ENCODE peak calls at places on chromosome 15, in ten cellular contexts. One of them, this sample, is unnamed.

GRCh38 chr15:78243491-78243941 is 9.2 kb upstream of the ACSBG1 start:
- DNase-seq in BE2C: peak; percentile 79
- DNase-seq in lung: no peak
- DNase-seq in NT2/D1: peak; percentile 54
- DNase-seq in upper lobe of right lung: no peak
- DNase-seq in GM23248: peak; percentile 15
- DNase-seq in heart right ventricle: peak; percentile 41
- DNase-seq in neural progenitor cell: peak; percentile 56
- DNase-seq in Caco-2: no peak
- DNase-seq in stomach: peak; percentile 73
- DNase-seq in this sample: no peak

GRCh38 chr15:22735781-22736180 is 50.7 kb upstream of the NIPA1 start:
- DNase-seq in neural progenitor cell: no peak
- DNase-seq in lung: no peak
- DNase-seq in BE2C: no peak
- DNase-seq in GM23248: peak; percentile 37
- DNase-seq in upper lobe of right lung: no peak
- DNase-seq in Caco-2: no peak
- DNase-seq in stomach: no peak
- DNase-seq in NT2/D1: no peak
- DNase-seq in heart right ventricle: no peak
- DNase-seq in this sample: no peak

GRCh38 chr15:96736384-96736783 is 405.9 kb downstream of the NR2F2 start:
- DNase-seq in neural progenitor cell: no peak
- DNase-seq in Caco-2: no peak
- DNase-seq in heart right ventricle: no peak
- DNase-seq in lung: no peak
- DNase-seq in GM23248: no peak
- DNase-seq in NT2/D1: no peak
- DNase-seq in stomach: no peak
- DNase-seq in upper lobe of right lung: no peak
- DNase-seq in BE2C: no peak
- DNase-seq in this sample: no peak

GRCh38 chr15:79431636-79432344 is at the start of gene MINAR1:
- DNase-seq in neural progenitor cell: peak; percentile 75
- DNase-seq in GM23248: peak; percentile 80
- DNase-seq in upper lobe of right lung: no peak
- DNase-seq in BE2C: peak; percentile 80
- DNase-seq in Caco-2: no peak
- DNase-seq in stomach: no peak
- DNase-seq in NT2/D1: no peak
- DNase-seq in heart right ventricle: no peak
- DNase-seq in lung: no peak
- DNase-seq in this sample: no peak

GRCh38 chr15:99492275-99492674 is 73.5 kb upstream of the MEF2A start:
- DNase-seq in stomach: no peak
- DNase-seq in GM23248: no peak
- DNase-seq in lung: no peak
- DNase-seq in Caco-2: no peak
- DNase-seq in neural progenitor cell: no peak
- DNase-seq in NT2/D1: no peak
- DNase-seq in BE2C: no peak
- DNase-seq in heart right ventricle: no peak
- DNase-seq in upper lobe of right lung: no peak
- DNase-seq in this sample: no peak

GRCh38 chr15:61834076-61834697 is 226.1 kb downstream of the VPS13C start:
- DNase-seq in heart right ventricle: peak; percentile 79
- DNase-seq in NT2/D1: peak; percentile 81
- DNase-seq in neural progenitor cell: peak; percentile 88
- DNase-seq in upper lobe of right lung: peak; percentile 87
- DNase-seq in stomach: peak; percentile 87
- DNase-seq in BE2C: peak; percentile 79
- DNase-seq in GM23248: peak; percentile 82
- DNase-seq in Caco-2: peak; percentile 80
- DNase-seq in lung: peak; percentile 82
- DNase-seq in this sample: peak; percentile 88

GRCh38 chr15:39361497-39361896 is 219.4 kb upstream of the THBS1 start:
- DNase-seq in Caco-2: no peak
- DNase-seq in upper lobe of right lung: no peak
- DNase-seq in heart right ventricle: no peak
- DNase-seq in lung: no peak
- DNase-seq in NT2/D1: no peak
- DNase-seq in GM23248: no peak
- DNase-seq in BE2C: no peak
- DNase-seq in stomach: no peak
- DNase-seq in neural progenitor cell: no peak
- DNase-seq in this sample: no peak

GRCh38 chr15:32651229-32651837 is 9.8 kb downstream of the SCG5 start:
- DNase-seq in stomach: peak; percentile 56
- DNase-seq in upper lobe of right lung: no peak
- DNase-seq in BE2C: peak; percentile 70
- DNase-seq in GM23248: peak; percentile 86
- DNase-seq in heart right ventricle: peak; percentile 10
- DNase-seq in lung: peak; percentile 56
- DNase-seq in Caco-2: peak; percentile 72
- DNase-seq in NT2/D1: no peak
- DNase-seq in neural progenitor cell: peak; percentile 74
- DNase-seq in this sample: no peak

GRCh38 chr15:59294961-59295741 is 77.5 kb downstream of the MYO1E start:
- DNase-seq in GM23248: peak; percentile 93
- DNase-seq in NT2/D1: no peak
- DNase-seq in upper lobe of right lung: no peak
- DNase-seq in lung: no peak
- DNase-seq in BE2C: no peak
- DNase-seq in heart right ventricle: peak; percentile 11
- DNase-seq in stomach: no peak
- DNase-seq in neural progenitor cell: no peak
- DNase-seq in Caco-2: no peak
- DNase-seq in this sample: peak; percentile 53

GRCh38 chr15:67307156-67307555 is 52.6 kb downstream of the IQCH start:
- DNase-seq in upper lobe of right lung: no peak
- DNase-seq in NT2/D1: no peak
- DNase-seq in Caco-2: no peak
- DNase-seq in BE2C: no peak
- DNase-seq in lung: no peak
- DNase-seq in heart right ventricle: no peak
- DNase-seq in neural progenitor cell: no peak
- DNase-seq in GM23248: peak; percentile 62
- DNase-seq in stomach: no peak
- DNase-seq in this sample: no peak

GRCh38 chr15:31271224-31271635 is 55.4 kb upstream of the KLF13 start:
- DNase-seq in lung: peak; percentile 27
- DNase-seq in stomach: peak; percentile 14
- DNase-seq in neural progenitor cell: peak; percentile 0
- DNase-seq in Caco-2: no peak
- DNase-seq in NT2/D1: no peak
- DNase-seq in heart right ventricle: peak; percentile 2
- DNase-seq in BE2C: no peak
- DNase-seq in GM23248: no peak
- DNase-seq in upper lobe of right lung: no peak
- DNase-seq in this sample: no peak

GRCh38 chr15:70150405-70150747 is 52.7 kb upstream of the TLE3 start:
- DNase-seq in neural progenitor cell: no peak
- DNase-seq in heart right ventricle: no peak
- DNase-seq in BE2C: no peak
- DNase-seq in NT2/D1: no peak
- DNase-seq in lung: no peak
- DNase-seq in upper lobe of right lung: no peak
- DNase-seq in stomach: no peak
- DNase-seq in GM23248: no peak
- DNase-seq in Caco-2: no peak
- DNase-seq in this sample: no peak

GRCh38 chr15:98800437-98801233 is 152.3 kb downstream of the IGF1R start:
- DNase-seq in lung: peak; percentile 44
- DNase-seq in GM23248: peak; percentile 88
- DNase-seq in BE2C: peak; percentile 46
- DNase-seq in stomach: peak; percentile 48
- DNase-seq in heart right ventricle: peak; percentile 51
- DNase-seq in NT2/D1: peak; percentile 91
- DNase-seq in neural progenitor cell: peak; percentile 76
- DNase-seq in Caco-2: peak; percentile 57
- DNase-seq in upper lobe of right lung: no peak
- DNase-seq in this sample: peak; percentile 58

DNA sequence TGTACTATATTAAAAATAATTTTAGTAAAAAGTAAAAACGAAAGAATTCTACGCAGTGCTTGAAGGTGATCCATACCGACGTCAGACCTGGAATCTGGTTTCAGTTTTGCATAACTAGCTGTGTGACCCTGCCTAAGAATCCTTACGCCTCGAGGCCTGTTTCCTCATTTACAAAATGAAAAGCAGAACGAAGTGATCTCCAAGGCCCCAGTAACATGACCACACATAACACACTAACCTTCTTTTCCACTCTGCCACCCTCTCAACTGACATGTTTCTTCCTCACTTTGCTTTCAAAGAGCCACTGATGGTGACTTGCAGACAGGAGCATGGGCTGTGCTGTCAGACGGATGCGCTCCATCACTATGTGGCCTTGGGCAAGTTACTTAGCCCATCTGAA is 4.8 kb downstream of the MESD start:
- DNase-seq in upper lobe of right lung: no peak
- DNase-seq in stomach: no peak
- DNase-seq in NT2/D1: no peak
- DNase-seq in BE2C: no peak
- DNase-seq in heart right ventricle: no peak
- DNase-seq in neural progenitor cell: no peak
- DNase-seq in Caco-2: no peak
- DNase-seq in GM23248: peak; percentile 55
- DNase-seq in lung: no peak
- DNase-seq in this sample: no peak
- H3K4me3 ChIP-seq in upper lobe of right lung: no peak overlapping the region
- H3K4me3 ChIP-seq in stomach: no peak overlapping the region
- H3K4me3 ChIP-seq in NT2/D1: no peak overlapping the region
- H3K4me3 ChIP-seq in BE2C: no peak overlapping the region
- H3K4me3 ChIP-seq in heart right ventricle: no peak overlapping the region
- H3K4me3 ChIP-seq in neural progenitor cell: no peak overlapping the region
- H3K4me3 ChIP-seq in Caco-2: no peak overlapping the region
- H3K4me3 ChIP-seq in GM23248: peak overlapping the region; percentile 40
- H3K4me3 ChIP-seq in lung: no peak overlapping the region
- H3K4me3 ChIP-seq in this sample: no peak overlapping the region

DNA sequence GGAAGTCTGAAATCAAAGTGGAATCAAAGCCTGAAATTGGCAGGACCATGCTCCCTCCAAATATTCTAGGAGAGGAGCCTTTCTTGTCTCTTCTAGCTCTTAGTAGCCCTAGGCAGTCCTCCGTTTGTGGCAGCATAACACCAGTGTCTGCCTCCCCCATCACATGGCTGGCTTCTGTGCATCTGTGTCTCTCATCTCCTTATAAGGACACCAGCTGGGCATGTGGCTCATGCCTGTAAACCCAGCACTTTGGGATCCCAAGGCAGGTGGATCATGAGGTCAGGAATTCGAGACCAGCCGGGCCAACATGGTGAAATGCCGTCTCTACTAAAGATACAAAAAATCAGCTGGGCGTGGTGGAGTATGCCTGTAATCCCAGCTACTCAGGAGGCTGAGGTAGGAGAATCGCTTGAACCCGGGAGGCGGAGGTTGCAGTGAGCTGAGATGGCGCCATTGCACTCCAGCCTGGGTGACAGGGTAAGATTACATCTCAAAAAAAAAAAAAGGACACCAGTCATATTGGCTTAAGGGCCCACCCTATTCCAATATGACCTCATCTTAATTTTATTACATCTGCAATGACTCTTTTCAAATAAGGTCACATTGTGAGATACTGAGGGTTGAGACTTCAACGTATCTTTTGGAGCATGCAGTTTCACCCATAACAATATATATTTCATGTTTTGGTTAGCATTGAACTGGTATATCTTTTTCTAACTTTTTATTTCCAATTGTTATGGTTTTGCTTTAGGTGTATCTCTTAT is 148.0 kb upstream of the TPM1 start:
- DNase-seq in lung: no peak
- DNase-seq in heart right ventricle: no peak
- DNase-seq in stomach: no peak
- DNase-seq in NT2/D1: no peak
- DNase-seq in BE2C: peak; percentile 52
- DNase-seq in GM23248: no peak
- DNase-seq in upper lobe of right lung: no peak
- DNase-seq in Caco-2: no peak
- DNase-seq in neural progenitor cell: no peak
- DNase-seq in this sample: no peak
- H3K4me1 ChIP-seq in lung: peaks cover 15% of the 10 kb centered on the region
- H3K4me1 ChIP-seq in heart right ventricle: peaks cover 59% of the 10 kb centered on the region
- H3K4me1 ChIP-seq in stomach: peaks cover 33% of the 10 kb centered on the region
- H3K4me1 ChIP-seq in NT2/D1: peaks cover 8% of the 10 kb centered on the region
- H3K4me1 ChIP-seq in BE2C: peaks cover 32% of the 10 kb centered on the region
- H3K4me1 ChIP-seq in GM23248: peaks cover 47% of the 10 kb centered on the region
- H3K4me1 ChIP-seq in upper lobe of right lung: peaks cover 21% of the 10 kb centered on the region
- H3K4me1 ChIP-seq in Caco-2: peaks cover 48% of the 10 kb centered on the region
- H3K4me1 ChIP-seq in neural progenitor cell: peaks cover 34% of the 10 kb centered on the region
- H3K4me1 ChIP-seq in this sample: peaks cover 26% of the 10 kb centered on the region

DNA sequence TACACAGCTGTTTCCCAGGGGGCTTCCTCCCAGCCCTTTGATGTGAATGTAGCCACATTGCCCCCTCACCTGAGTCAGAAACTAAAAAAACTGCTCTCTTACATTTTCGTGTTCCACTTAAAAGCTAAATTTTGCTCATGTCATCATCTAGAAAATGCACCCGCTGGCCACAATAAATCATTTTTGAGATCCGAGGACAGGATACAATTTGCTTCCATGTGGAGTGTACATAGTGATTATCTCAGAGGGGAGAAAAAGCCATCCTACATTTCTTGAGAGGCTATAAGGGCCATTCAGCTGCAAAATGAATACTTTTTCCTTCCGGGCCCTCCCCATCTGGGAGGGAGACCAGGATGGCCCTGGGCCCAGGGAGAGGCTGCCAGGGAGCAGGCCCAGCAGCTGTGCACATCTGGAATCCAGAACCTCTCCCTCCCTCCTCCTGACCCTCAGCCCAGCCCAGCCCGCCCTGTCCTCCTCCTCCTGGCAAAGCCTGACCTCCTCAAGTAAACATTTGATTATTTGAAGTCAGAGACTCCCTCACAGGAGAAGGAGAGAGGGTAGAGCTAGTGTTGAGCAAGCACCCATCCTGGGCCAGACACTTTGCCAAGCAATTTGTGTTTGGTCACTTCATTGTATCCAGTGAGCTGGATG is 59.1 kb downstream of the CORO2B start:
- DNase-seq in neural progenitor cell: no peak
- DNase-seq in GM23248: peak; percentile 55
- DNase-seq in stomach: peak; percentile 38
- DNase-seq in NT2/D1: no peak
- DNase-seq in heart right ventricle: peak; percentile 56
- DNase-seq in upper lobe of right lung: no peak
- DNase-seq in Caco-2: no peak
- DNase-seq in BE2C: no peak
- DNase-seq in lung: peak; percentile 60
- DNase-seq in this sample: peak; percentile 66
- H3K4me3 ChIP-seq in neural progenitor cell: no peak overlapping the region
- H3K4me3 ChIP-seq in GM23248: no peak overlapping the region
- H3K4me3 ChIP-seq in stomach: no peak overlapping the region
- H3K4me3 ChIP-seq in NT2/D1: no peak overlapping the region
- H3K4me3 ChIP-seq in heart right ventricle: no peak overlapping the region
- H3K4me3 ChIP-seq in upper lobe of right lung: no peak overlapping the region
- H3K4me3 ChIP-seq in Caco-2: no peak overlapping the region
- H3K4me3 ChIP-seq in BE2C: no peak overlapping the region
- H3K4me3 ChIP-seq in lung: no peak overlapping the region
- H3K4me3 ChIP-seq in this sample: no peak overlapping the region

DNA sequence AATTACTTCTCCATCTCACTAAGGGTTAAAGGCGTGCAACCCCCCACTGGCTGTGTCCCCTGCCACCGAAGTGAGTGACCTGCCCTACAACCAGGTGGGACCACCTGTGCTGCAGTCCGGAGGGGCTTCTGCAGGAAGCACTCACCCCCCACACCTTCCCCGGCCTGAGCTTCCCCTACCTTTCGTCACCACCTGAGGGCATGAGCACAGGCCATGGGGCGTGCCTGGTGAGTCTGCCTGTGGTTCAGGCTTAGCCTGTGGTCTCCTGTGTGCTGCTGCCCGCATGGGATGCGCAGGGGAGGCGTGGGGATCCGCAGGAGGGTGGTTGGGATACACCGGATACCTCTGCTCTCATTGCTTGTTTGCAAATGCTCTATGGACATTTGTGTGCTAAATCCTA is 46.0 kb downstream of the KLHL25 start:
- DNase-seq in lung: no peak
- DNase-seq in upper lobe of right lung: no peak
- DNase-seq in GM23248: no peak
- DNase-seq in heart right ventricle: no peak
- DNase-seq in neural progenitor cell: no peak
- DNase-seq in BE2C: no peak
- DNase-seq in Caco-2: no peak
- DNase-seq in NT2/D1: no peak
- DNase-seq in stomach: peak; percentile 24
- DNase-seq in this sample: peak; percentile 61
- H3K4me1 ChIP-seq in lung: no peaks in the 10 kb centered on the region
- H3K4me1 ChIP-seq in upper lobe of right lung: peaks cover 16% of the 10 kb centered on the region
- H3K4me1 ChIP-seq in GM23248: peaks cover 22% of the 10 kb centered on the region
- H3K4me1 ChIP-seq in heart right ventricle: peaks cover 58% of the 10 kb centered on the region
- H3K4me1 ChIP-seq in neural progenitor cell: peaks cover 46% of the 10 kb centered on the region
- H3K4me1 ChIP-seq in BE2C: peaks cover 3% of the 10 kb centered on the region
- H3K4me1 ChIP-seq in Caco-2: no peaks in the 10 kb centered on the region
- H3K4me1 ChIP-seq in NT2/D1: peaks cover 15% of the 10 kb centered on the region
- H3K4me1 ChIP-seq in stomach: peaks cover 21% of the 10 kb centered on the region
- H3K4me1 ChIP-seq in this sample: peaks cover 39% of the 10 kb centered on the region